ENCODE peak calls at places on chromosomes 3 and 15, in eight cellular contexts. U, L, T, M, G, B, H and A are unnamed samples.

GRCh38 chr3:93843981-93844380 is 129.7 kb downstream of the PROS1 start:
- DNase-seq in U (peak; percentile 76), L (peak; percentile 84), T (no peak), M (no peak), G (no peak), B (peak; percentile 76), H (no peak), A (no peak)

GRCh38 chr15:45551691-45552090 is 29.1 kb upstream of the SLC30A4 start:
- DNase-seq in U (no peak), L (no peak), T (no peak), M (no peak), G (no peak), B (no peak), H (no peak), A (no peak)

GRCh38 chr3:42036483-42036823 is 54.7 kb upstream of the TRAK1 start:
- DNase-seq in U (peak; percentile 98), L (peak; percentile 96), T (no peak), M (no peak), G (no peak), B (peak; percentile 81), H (no peak), A (no peak)

GRCh38 chr3:170695486-170696069 is 109.7 kb upstream of the SLC7A14 start:
- DNase-seq in U (no peak), L (peak; percentile 34), T (no peak), M (no peak), G (no peak), B (no peak), H (no peak), A (no peak)

GRCh38 chr15:96070636-96071035 is 259.9 kb upstream of the NR2F2 start:
- DNase-seq in U (no peak), L (no peak), T (no peak), M (no peak), G (no peak), B (no peak), H (no peak), A (no peak)

GRCh38 chr15:73747847-73748605 is 5.1 kb downstream of the INSYN1 start:
- DNase-seq in U (no peak), L (no peak), T (no peak), M (no peak), G (peak; percentile 17), B (no peak), H (no peak), A (no peak)

GRCh38 chr3:20185364-20185732 is 658 bp downstream of the SGO1 start:
- DNase-seq in U (peak; percentile 44), L (peak; percentile 31), T (no peak), M (peak; percentile 11), G (no peak), B (peak; percentile 17), H (no peak), A (no peak)

GRCh38 chr3:107124885-107125284 is 252.4 kb upstream of the CCDC54 start:
- DNase-seq in U (peak; percentile 51), L (peak; percentile 79), T (no peak), M (no peak), G (peak; percentile 64), B (no peak), H (no peak), A (peak; percentile 29)

GRCh38 chr15:59295742-59296090 is 77.0 kb downstream of the MYO1E start:
- DNase-seq in U (peak; percentile 40), L (no peak), T (no peak), M (no peak), G (no peak), B (no peak), H (no peak), A (no peak)